ENCODE peak calls at places on chromosomes 4 and X, in five cellular contexts. One of them, this sample, is unnamed.

GRCh38 chrX:91414710-91415109 is 19.9 kb upstream of the PABPC5 start:
- DNase-seq in kidney: no peak
- DNase-seq in neural crest cell: no peak
- DNase-seq in progenitor cell of endocrine pancreas: no peak
- DNase-seq in cardiac fibroblast: peak
- DNase-seq in this sample: no peak

GRCh38 chr4:86935499-86935832 is 655 bp downstream of the AFF1 start:
- DNase-seq in kidney: no peak
- DNase-seq in neural crest cell: no peak
- DNase-seq in progenitor cell of endocrine pancreas: peak
- DNase-seq in cardiac fibroblast: no peak
- DNase-seq in this sample: no peak

GRCh38 chr4:11232004-11232403 is 196.7 kb downstream of the HS3ST1 start:
- DNase-seq in kidney: no peak
- DNase-seq in neural crest cell: no peak
- DNase-seq in progenitor cell of endocrine pancreas: no peak
- DNase-seq in cardiac fibroblast: peak
- DNase-seq in this sample: no peak

GRCh38 chr4:20520901-20521300 is 179.4 kb upstream of the PACRGL start:
- DNase-seq in kidney: no peak
- DNase-seq in neural crest cell: no peak
- DNase-seq in progenitor cell of endocrine pancreas: no peak
- DNase-seq in cardiac fibroblast: peak
- DNase-seq in this sample: no peak

GRCh38 chrX:25178555-25178954 is 162.8 kb upstream of the ARX start:
- DNase-seq in kidney: no peak
- DNase-seq in neural crest cell: no peak
- DNase-seq in progenitor cell of endocrine pancreas: no peak
- DNase-seq in cardiac fibroblast: no peak
- DNase-seq in this sample: no peak

GRCh38 chrX:41303013-41303412 is 30.9 kb upstream of the DDX3X start:
- DNase-seq in kidney: no peak
- DNase-seq in neural crest cell: no peak
- DNase-seq in progenitor cell of endocrine pancreas: no peak
- DNase-seq in cardiac fibroblast: no peak
- DNase-seq in this sample: no peak

GRCh38 chr4:70706516-70706915 is 15.2 kb upstream of the RUFY3 start:
- DNase-seq in kidney: no peak
- DNase-seq in neural crest cell: no peak
- DNase-seq in progenitor cell of endocrine pancreas: no peak
- DNase-seq in cardiac fibroblast: no peak
- DNase-seq in this sample: no peak

GRCh38 chrX:107673933-107674479 is 45.7 kb downstream of the PRPS1 start:
- DNase-seq in kidney: peak
- DNase-seq in neural crest cell: no peak
- DNase-seq in progenitor cell of endocrine pancreas: no peak
- DNase-seq in cardiac fibroblast: peak
- DNase-seq in this sample: peak

DNA sequence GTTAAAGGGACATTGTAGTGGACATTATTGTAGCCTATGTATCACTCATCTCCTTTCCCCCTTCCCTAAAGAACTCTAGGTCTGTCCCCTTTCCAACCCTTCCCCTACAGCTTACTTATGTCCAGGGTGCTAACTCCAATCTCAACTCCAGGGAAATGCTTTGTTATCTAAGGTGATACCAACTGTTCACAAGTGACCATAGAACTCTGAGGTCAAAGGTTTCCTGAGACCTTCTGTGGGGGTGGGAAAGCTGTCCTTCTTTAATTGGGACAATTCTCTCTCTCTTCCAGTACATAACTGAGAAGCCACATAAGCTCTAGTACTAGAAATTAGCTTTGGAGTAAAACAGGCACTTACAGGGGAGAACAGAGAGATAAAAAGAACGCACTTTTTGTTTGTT is 212.4 kb downstream of the NR3C2 start:
- DNase-seq in kidney: no peak
- DNase-seq in neural crest cell: no peak
- DNase-seq in progenitor cell of endocrine pancreas: no peak
- DNase-seq in cardiac fibroblast: no peak
- DNase-seq in this sample: no peak
- TF ChIP-seq CTCF in kidney: no peak
- TF ChIP-seq CTCF in neural crest cell: no peak
- TF ChIP-seq CTCF in progenitor cell of endocrine pancreas: no peak
- TF ChIP-seq CTCF in cardiac fibroblast: no peak
- TF ChIP-seq CTCF in this sample: no peak

DNA sequence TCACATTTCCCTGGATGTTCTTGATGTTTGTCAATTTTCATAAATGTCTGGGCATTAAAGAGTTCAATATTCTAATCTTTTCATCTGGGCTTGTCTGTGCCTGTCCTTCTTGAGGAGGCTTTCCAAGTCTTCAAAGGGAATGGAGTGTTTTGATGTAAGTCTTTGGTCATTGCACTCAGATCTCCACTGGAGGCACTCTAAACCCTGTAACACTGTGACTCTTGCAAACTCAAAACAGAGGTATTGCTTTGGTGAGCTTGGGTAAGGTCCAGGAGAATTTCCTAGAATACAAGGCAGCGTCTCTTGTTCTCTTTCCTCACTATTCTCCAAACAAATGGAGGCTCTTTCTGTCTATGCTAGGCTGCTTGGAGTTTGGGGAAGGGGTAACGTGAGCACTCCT is 1118.1 kb upstream of the PABPC4L start:
- DNase-seq in kidney: no peak
- DNase-seq in neural crest cell: no peak
- DNase-seq in progenitor cell of endocrine pancreas: no peak
- DNase-seq in cardiac fibroblast: peak
- DNase-seq in this sample: no peak
- TF ChIP-seq CTCF in kidney: no peak
- TF ChIP-seq CTCF in neural crest cell: no peak
- TF ChIP-seq CTCF in progenitor cell of endocrine pancreas: no peak
- TF ChIP-seq CTCF in cardiac fibroblast: no peak
- TF ChIP-seq CTCF in this sample: peak

GRCh38 chr4:176150283-176150682 is 45.1 kb downstream of the SPATA4 start:
- DNase-seq in kidney: no peak
- DNase-seq in neural crest cell: no peak
- DNase-seq in progenitor cell of endocrine pancreas: no peak
- DNase-seq in cardiac fibroblast: peak
- DNase-seq in this sample: no peak
- TF ChIP-seq CTCF in kidney: peak
- TF ChIP-seq CTCF in neural crest cell: peak
- TF ChIP-seq CTCF in progenitor cell of endocrine pancreas: peak
- TF ChIP-seq CTCF in cardiac fibroblast: peak
- TF ChIP-seq CTCF in this sample: peak

GRCh38 chr4:177583000-177583399 is 140.8 kb upstream of the AGA start:
- DNase-seq in kidney: no peak
- DNase-seq in neural crest cell: no peak
- DNase-seq in progenitor cell of endocrine pancreas: no peak
- DNase-seq in cardiac fibroblast: peak
- DNase-seq in this sample: no peak

GRCh38 chr4:177574446-177574845 is 132.2 kb upstream of the AGA start:
- DNase-seq in kidney: no peak
- DNase-seq in neural crest cell: no peak
- DNase-seq in progenitor cell of endocrine pancreas: no peak
- DNase-seq in cardiac fibroblast: peak
- DNase-seq in this sample: no peak

DNA sequence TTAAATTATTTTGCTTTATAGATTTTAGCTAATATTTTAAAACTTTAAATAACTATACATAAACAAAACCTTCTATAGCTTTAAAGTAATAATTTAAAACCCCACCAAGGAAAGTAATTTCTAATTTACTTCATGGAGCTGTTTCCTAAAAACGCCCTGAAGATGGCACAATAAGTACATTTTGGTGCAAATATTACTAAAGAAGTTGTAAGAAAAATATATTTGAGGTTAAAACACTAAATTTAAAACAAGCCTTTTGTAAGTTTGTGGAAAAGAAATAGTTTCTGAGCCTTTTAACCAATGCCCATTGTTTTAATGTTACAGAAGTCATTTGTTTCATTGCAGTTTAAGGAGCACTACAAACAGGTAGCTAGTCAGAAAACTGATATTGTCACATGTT is 137.4 kb upstream of the AGA start:
- DNase-seq in kidney: no peak
- DNase-seq in neural crest cell: no peak
- DNase-seq in progenitor cell of endocrine pancreas: no peak
- DNase-seq in cardiac fibroblast: peak
- DNase-seq in this sample: no peak
- TF ChIP-seq CTCF in kidney: no peak
- TF ChIP-seq CTCF in neural crest cell: no peak
- TF ChIP-seq CTCF in progenitor cell of endocrine pancreas: no peak
- TF ChIP-seq CTCF in cardiac fibroblast: no peak
- TF ChIP-seq CTCF in this sample: peak

DNA sequence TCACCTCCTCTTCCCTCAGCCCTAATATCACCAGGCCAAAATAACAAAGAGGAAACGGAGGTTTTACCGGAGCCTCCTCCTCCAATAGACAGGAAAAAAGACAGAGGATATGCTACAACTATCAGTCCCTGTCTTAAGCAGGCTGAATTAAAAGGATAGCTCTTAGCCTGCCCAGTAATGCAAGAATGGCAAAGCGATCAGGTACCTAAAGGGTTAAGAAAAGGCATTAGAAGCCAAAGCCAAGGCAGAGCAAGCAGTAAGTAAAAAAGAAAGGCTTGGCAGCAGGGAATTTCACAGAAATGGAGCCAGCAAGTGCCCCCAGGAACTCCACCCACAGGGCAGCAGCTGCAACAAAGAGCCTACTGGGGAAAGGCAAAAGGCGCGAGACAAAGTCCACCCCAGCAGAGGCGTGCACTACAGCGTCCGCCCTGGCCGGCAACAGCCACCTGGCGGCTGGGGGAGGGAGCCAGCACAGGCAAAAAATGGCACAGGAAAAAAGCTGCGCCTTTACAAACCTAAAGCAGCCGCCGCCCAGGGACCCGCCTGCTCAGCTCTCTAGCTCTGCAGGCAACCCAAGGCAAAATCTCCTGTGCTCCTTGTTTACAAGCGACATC is 220.6 kb upstream of the ZC4H2 start:
- DNase-seq in kidney: no peak
- DNase-seq in neural crest cell: peak
- DNase-seq in progenitor cell of endocrine pancreas: peak
- DNase-seq in cardiac fibroblast: no peak
- DNase-seq in this sample: no peak
- TF ChIP-seq CTCF in kidney: peak
- TF ChIP-seq CTCF in neural crest cell: peak
- TF ChIP-seq CTCF in progenitor cell of endocrine pancreas: peak
- TF ChIP-seq CTCF in cardiac fibroblast: no peak
- TF ChIP-seq CTCF in this sample: peak

GRCh38 chr4:154503598-154503997 is 12.0 kb upstream of the DCHS2 start:
- DNase-seq in kidney: no peak
- DNase-seq in neural crest cell: no peak
- DNase-seq in progenitor cell of endocrine pancreas: no peak
- DNase-seq in cardiac fibroblast: peak
- DNase-seq in this sample: no peak

GRCh38 chr4:154511990-154512389 is 20.4 kb upstream of the DCHS2 start:
- DNase-seq in kidney: no peak
- DNase-seq in neural crest cell: no peak
- DNase-seq in progenitor cell of endocrine pancreas: no peak
- DNase-seq in cardiac fibroblast: no peak
- DNase-seq in this sample: no peak

GRCh38 chr4:154507170-154507569 is 15.6 kb upstream of the DCHS2 start:
- DNase-seq in kidney: no peak
- DNase-seq in neural crest cell: no peak
- DNase-seq in progenitor cell of endocrine pancreas: no peak
- DNase-seq in cardiac fibroblast: no peak
- DNase-seq in this sample: no peak

DNA sequence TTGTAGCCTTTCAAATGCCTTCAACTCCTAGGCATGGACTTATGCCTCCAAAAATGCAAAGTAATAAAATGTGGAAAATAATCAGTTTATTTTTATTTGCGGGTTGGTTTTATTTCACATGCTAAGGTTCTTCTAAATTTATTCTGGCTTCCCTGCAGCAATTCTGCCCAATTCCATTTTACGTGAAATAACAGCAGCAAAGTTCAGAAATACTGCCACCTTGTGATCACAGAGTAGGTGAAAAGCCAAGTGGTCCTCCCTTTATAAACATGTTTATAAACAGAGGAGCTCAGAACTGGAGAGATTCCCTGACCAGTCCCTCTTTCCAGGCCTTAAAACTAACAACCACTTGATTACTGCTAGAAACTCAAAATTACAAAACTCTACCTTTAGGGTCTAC is 14.7 kb upstream of the DCHS2 start:
- DNase-seq in kidney: no peak
- DNase-seq in neural crest cell: no peak
- DNase-seq in progenitor cell of endocrine pancreas: no peak
- DNase-seq in cardiac fibroblast: peak
- DNase-seq in this sample: no peak
- TF ChIP-seq CTCF in kidney: peak
- TF ChIP-seq CTCF in neural crest cell: peak
- TF ChIP-seq CTCF in progenitor cell of endocrine pancreas: peak
- TF ChIP-seq CTCF in cardiac fibroblast: peak
- TF ChIP-seq CTCF in this sample: peak

GRCh38 chr4:106618920-106619319 is 250.3 kb upstream of the GIMD1 start:
- DNase-seq in kidney: no peak
- DNase-seq in neural crest cell: no peak
- DNase-seq in progenitor cell of endocrine pancreas: no peak
- DNase-seq in cardiac fibroblast: peak
- DNase-seq in this sample: no peak
- TF ChIP-seq CTCF in kidney: no peak
- TF ChIP-seq CTCF in neural crest cell: no peak
- TF ChIP-seq CTCF in progenitor cell of endocrine pancreas: no peak
- TF ChIP-seq CTCF in cardiac fibroblast: no peak
- TF ChIP-seq CTCF in this sample: peak

This sample was measured in chondrocyte.